ENCODE peak calls at places on chromosomes 4 and X, in eight cellular contexts. One of them, this sample, is unnamed.
A peak's percentile ranks its signal among the peaks of the same experiment; 100 is the strongest.

GRCh38 chr4:59057804-59058203 is 1947.6 kb upstream of the IGFBP7 start:
- DNase-seq in CD8-positive, alpha-beta memory T cell: no peak
- DNase-seq in ovary: no peak
- DNase-seq in PC-9: no peak
- DNase-seq in body of pancreas: no peak
- DNase-seq in endodermal cell: no peak
- DNase-seq in CD4-positive, alpha-beta memory T cell: no peak
- DNase-seq in H9: no peak
- DNase-seq in this sample: no peak

GRCh38 chrX:154714925-154715324 is 36.0 kb downstream of the GAB3 start:
- DNase-seq in CD8-positive, alpha-beta memory T cell: peak; percentile 62
- DNase-seq in PC-9: no peak
- DNase-seq in H9: peak; percentile 33
- DNase-seq in body of pancreas: peak; percentile 35
- DNase-seq in endodermal cell: peak; percentile 78
- DNase-seq in CD4-positive, alpha-beta memory T cell: peak; percentile 57
- DNase-seq in ovary: no peak
- DNase-seq in this sample: peak; percentile 13

GRCh38 chr4:142558851-142559250 is 287.2 kb downstream of the INPP4B start:
- DNase-seq in ovary: no peak
- DNase-seq in CD8-positive, alpha-beta memory T cell: no peak
- DNase-seq in body of pancreas: peak; percentile 15
- DNase-seq in CD4-positive, alpha-beta memory T cell: no peak
- DNase-seq in H9: no peak
- DNase-seq in endodermal cell: no peak
- DNase-seq in PC-9: no peak
- DNase-seq in this sample: no peak

GRCh38 chr4:79445371-79445781 is 37.3 kb upstream of the GK2 start:
- DNase-seq in CD8-positive, alpha-beta memory T cell: no peak
- DNase-seq in body of pancreas: no peak
- DNase-seq in H9: no peak
- DNase-seq in PC-9: no peak
- DNase-seq in endodermal cell: peak; percentile 52
- DNase-seq in ovary: no peak
- DNase-seq in CD4-positive, alpha-beta memory T cell: no peak
- DNase-seq in this sample: no peak

GRCh38 chr4:176298664-176299063 is 21.1 kb upstream of the SPCS3 start:
- DNase-seq in ovary: no peak
- DNase-seq in H9: no peak
- DNase-seq in PC-9: no peak
- DNase-seq in CD8-positive, alpha-beta memory T cell: no peak
- DNase-seq in body of pancreas: no peak
- DNase-seq in CD4-positive, alpha-beta memory T cell: no peak
- DNase-seq in endodermal cell: peak; percentile 69
- DNase-seq in this sample: no peak

GRCh38 chr4:94976371-94977011 is 218.7 kb downstream of the BMPR1B start:
- DNase-seq in PC-9: no peak
- DNase-seq in H9: no peak
- DNase-seq in ovary: no peak
- DNase-seq in CD4-positive, alpha-beta memory T cell: no peak
- DNase-seq in CD8-positive, alpha-beta memory T cell: no peak
- DNase-seq in endodermal cell: no peak
- DNase-seq in body of pancreas: no peak
- DNase-seq in this sample: no peak

GRCh38 chr4:108540536-108540935 is 79.8 kb upstream of the RPL34 start:
- DNase-seq in ovary: no peak
- DNase-seq in CD8-positive, alpha-beta memory T cell: no peak
- DNase-seq in endodermal cell: no peak
- DNase-seq in PC-9: no peak
- DNase-seq in H9: no peak
- DNase-seq in body of pancreas: no peak
- DNase-seq in CD4-positive, alpha-beta memory T cell: no peak
- DNase-seq in this sample: no peak

GRCh38 chr4:121665371-121665770 is 31.4 kb downstream of the ANXA5 start:
- DNase-seq in ovary: no peak
- DNase-seq in CD8-positive, alpha-beta memory T cell: no peak
- DNase-seq in CD4-positive, alpha-beta memory T cell: no peak
- DNase-seq in PC-9: no peak
- DNase-seq in body of pancreas: no peak
- DNase-seq in H9: no peak
- DNase-seq in endodermal cell: no peak
- DNase-seq in this sample: no peak

GRCh38 chr4:33080262-33080661 is 2360.1 kb downstream of the PCDH7 start:
- DNase-seq in PC-9: no peak
- DNase-seq in ovary: no peak
- DNase-seq in CD4-positive, alpha-beta memory T cell: no peak
- DNase-seq in H9: no peak
- DNase-seq in body of pancreas: no peak
- DNase-seq in CD8-positive, alpha-beta memory T cell: no peak
- DNase-seq in endodermal cell: no peak
- DNase-seq in this sample: no peak

GRCh38 chrX:154515803-154516654 is at the start of gene FAM3A:
- DNase-seq in CD4-positive, alpha-beta memory T cell: peak; percentile 90
- DNase-seq in body of pancreas: peak; percentile 94
- DNase-seq in ovary: peak; percentile 95
- DNase-seq in CD8-positive, alpha-beta memory T cell: peak; percentile 95
- DNase-seq in PC-9: peak; percentile 61
- DNase-seq in H9: peak; percentile 91
- DNase-seq in endodermal cell: peak; percentile 96
- DNase-seq in this sample: peak; percentile 97

GRCh38 chrX:139234898-139235297 is 295.6 kb upstream of the F9 start:
- DNase-seq in ovary: no peak
- DNase-seq in H9: no peak
- DNase-seq in CD4-positive, alpha-beta memory T cell: no peak
- DNase-seq in endodermal cell: no peak
- DNase-seq in body of pancreas: no peak
- DNase-seq in PC-9: no peak
- DNase-seq in CD8-positive, alpha-beta memory T cell: no peak
- DNase-seq in this sample: no peak

GRCh38 chrX:3371163-3371562 is 24.7 kb upstream of the MXRA5 start:
- DNase-seq in endodermal cell: no peak
- DNase-seq in PC-9: no peak
- DNase-seq in ovary: no peak
- DNase-seq in CD8-positive, alpha-beta memory T cell: no peak
- DNase-seq in body of pancreas: no peak
- DNase-seq in CD4-positive, alpha-beta memory T cell: no peak
- DNase-seq in H9: no peak
- DNase-seq in this sample: no peak

DNA sequence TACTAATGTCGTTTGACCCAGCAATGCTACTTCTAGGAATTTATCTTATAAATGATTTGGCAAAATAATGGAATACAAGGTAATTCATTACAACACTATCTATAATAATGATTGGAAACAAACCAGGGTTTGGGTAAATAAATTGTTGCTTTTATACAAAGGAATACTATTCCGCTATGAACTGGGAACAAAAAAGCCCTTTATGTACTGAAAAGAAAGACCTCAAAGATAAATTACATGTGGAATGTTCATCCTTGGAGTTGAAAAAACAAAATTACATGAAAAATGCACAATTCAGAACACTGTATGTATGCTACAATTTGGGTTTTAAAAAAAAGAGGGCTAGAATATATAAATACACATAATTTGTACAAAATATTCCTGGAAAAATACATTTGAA is 5.2 kb upstream of the NUP54 start:
- DNase-seq in H9: no peak
- DNase-seq in PC-9: no peak
- DNase-seq in body of pancreas: no peak
- DNase-seq in CD4-positive, alpha-beta memory T cell: no peak
- DNase-seq in endodermal cell: no peak
- DNase-seq in CD8-positive, alpha-beta memory T cell: no peak
- DNase-seq in ovary: no peak
- DNase-seq in this sample: no peak
- H3K27ac ChIP-seq in H9: no peak overlapping the region
- H3K27ac ChIP-seq in PC-9: no peak overlapping the region
- H3K27ac ChIP-seq in body of pancreas: no peak overlapping the region
- H3K27ac ChIP-seq in CD4-positive, alpha-beta memory T cell: no peak overlapping the region
- H3K27ac ChIP-seq in endodermal cell: no peak overlapping the region
- H3K27ac ChIP-seq in CD8-positive, alpha-beta memory T cell: no peak overlapping the region
- H3K27ac ChIP-seq in ovary: no peak overlapping the region
- H3K27ac ChIP-seq in this sample: peak overlapping the region; percentile 69

GRCh38 chr4:158996669-158997074 is 106.2 kb upstream of the RAPGEF2 start:
- DNase-seq in H9: no peak
- DNase-seq in PC-9: peak; percentile 93
- DNase-seq in CD4-positive, alpha-beta memory T cell: no peak
- DNase-seq in body of pancreas: no peak
- DNase-seq in endodermal cell: no peak
- DNase-seq in CD8-positive, alpha-beta memory T cell: no peak
- DNase-seq in ovary: no peak
- DNase-seq in this sample: no peak
- H3K27ac ChIP-seq in H9: no peak overlapping the region
- H3K27ac ChIP-seq in PC-9: peak overlapping the region; percentile 78
- H3K27ac ChIP-seq in CD4-positive, alpha-beta memory T cell: no peak overlapping the region
- H3K27ac ChIP-seq in body of pancreas: no peak overlapping the region
- H3K27ac ChIP-seq in endodermal cell: no peak overlapping the region
- H3K27ac ChIP-seq in CD8-positive, alpha-beta memory T cell: no peak overlapping the region
- H3K27ac ChIP-seq in ovary: no peak overlapping the region
- H3K27ac ChIP-seq in this sample: no peak overlapping the region

DNA sequence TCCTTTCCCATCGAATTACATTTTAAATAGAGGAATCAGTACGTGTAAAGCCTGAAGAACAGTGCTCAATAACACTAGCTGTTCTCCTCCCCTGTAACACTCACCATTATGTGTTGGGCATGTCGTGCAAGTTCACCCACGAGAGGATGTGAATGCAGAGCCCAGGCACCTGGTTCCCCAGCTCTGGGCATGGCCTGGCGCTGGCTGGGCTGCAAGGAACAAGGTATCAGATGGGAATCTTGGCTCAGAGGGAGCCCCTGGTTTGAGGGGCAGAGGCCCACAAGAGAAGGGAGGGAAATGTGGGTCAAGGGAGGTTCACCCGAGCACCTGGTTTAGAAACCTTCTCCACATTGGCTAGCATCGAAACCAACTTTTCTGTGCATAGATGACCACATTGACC is 41.7 kb upstream of the MTM1 start:
- DNase-seq in body of pancreas: no peak
- DNase-seq in PC-9: no peak
- DNase-seq in ovary: no peak
- DNase-seq in H9: no peak
- DNase-seq in CD8-positive, alpha-beta memory T cell: no peak
- DNase-seq in endodermal cell: no peak
- DNase-seq in CD4-positive, alpha-beta memory T cell: no peak
- DNase-seq in this sample: no peak
- H3K27ac ChIP-seq in body of pancreas: no peak overlapping the region
- H3K27ac ChIP-seq in PC-9: no peak overlapping the region
- H3K27ac ChIP-seq in ovary: no peak overlapping the region
- H3K27ac ChIP-seq in H9: no peak overlapping the region
- H3K27ac ChIP-seq in CD8-positive, alpha-beta memory T cell: no peak overlapping the region
- H3K27ac ChIP-seq in endodermal cell: no peak overlapping the region
- H3K27ac ChIP-seq in CD4-positive, alpha-beta memory T cell: no peak overlapping the region
- H3K27ac ChIP-seq in this sample: no peak overlapping the region

GRCh38 chr4:158778065-158778711 is 9.4 kb downstream of the FNIP2 start:
- DNase-seq in CD8-positive, alpha-beta memory T cell: no peak
- DNase-seq in ovary: no peak
- DNase-seq in endodermal cell: no peak
- DNase-seq in H9: no peak
- DNase-seq in PC-9: no peak
- DNase-seq in CD4-positive, alpha-beta memory T cell: peak; percentile 10
- DNase-seq in body of pancreas: no peak
- DNase-seq in this sample: no peak
- H3K27ac ChIP-seq in CD8-positive, alpha-beta memory T cell: no peak overlapping the region
- H3K27ac ChIP-seq in ovary: no peak overlapping the region
- H3K27ac ChIP-seq in endodermal cell: no peak overlapping the region
- H3K27ac ChIP-seq in H9: no peak overlapping the region
- H3K27ac ChIP-seq in PC-9: no peak overlapping the region
- H3K27ac ChIP-seq in CD4-positive, alpha-beta memory T cell: no peak overlapping the region
- H3K27ac ChIP-seq in body of pancreas: no peak overlapping the region
- H3K27ac ChIP-seq in this sample: peak overlapping the region; percentile 11

DNA sequence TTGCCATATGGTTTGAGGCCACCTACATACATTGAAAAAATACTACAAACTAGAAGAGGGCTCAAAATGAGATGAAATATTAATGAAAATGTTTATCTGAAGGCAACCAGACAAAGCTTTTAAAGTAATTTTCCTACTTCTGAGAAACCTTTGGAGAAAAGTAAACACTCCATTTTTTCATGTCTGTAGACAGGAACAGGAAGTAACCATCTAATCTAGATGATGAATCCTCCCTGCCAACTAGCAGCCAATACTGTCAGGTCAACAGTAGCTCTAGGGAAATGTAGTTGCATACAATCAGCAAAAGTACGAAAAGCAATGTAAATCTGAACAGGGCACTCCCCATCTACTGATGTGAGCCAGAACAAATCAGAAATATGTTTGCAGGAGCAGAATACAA is 49.0 kb downstream of the AMMECR1 start:
- DNase-seq in CD4-positive, alpha-beta memory T cell: no peak
- DNase-seq in H9: no peak
- DNase-seq in body of pancreas: no peak
- DNase-seq in CD8-positive, alpha-beta memory T cell: no peak
- DNase-seq in PC-9: no peak
- DNase-seq in ovary: no peak
- DNase-seq in endodermal cell: no peak
- DNase-seq in this sample: no peak
- H3K27ac ChIP-seq in CD4-positive, alpha-beta memory T cell: no peak overlapping the region
- H3K27ac ChIP-seq in H9: no peak overlapping the region
- H3K27ac ChIP-seq in body of pancreas: no peak overlapping the region
- H3K27ac ChIP-seq in CD8-positive, alpha-beta memory T cell: no peak overlapping the region
- H3K27ac ChIP-seq in PC-9: no peak overlapping the region
- H3K27ac ChIP-seq in ovary: no peak overlapping the region
- H3K27ac ChIP-seq in endodermal cell: no peak overlapping the region
- H3K27ac ChIP-seq in this sample: no peak overlapping the region

GRCh38 chr4:41124916-41125548 is 89.3 kb downstream of the APBB2 start:
- DNase-seq in body of pancreas: no peak
- DNase-seq in CD8-positive, alpha-beta memory T cell: no peak
- DNase-seq in endodermal cell: peak; percentile 57
- DNase-seq in CD4-positive, alpha-beta memory T cell: no peak
- DNase-seq in H9: no peak
- DNase-seq in ovary: no peak
- DNase-seq in PC-9: peak; percentile 44
- DNase-seq in this sample: no peak
- H3K27ac ChIP-seq in body of pancreas: no peak overlapping the region
- H3K27ac ChIP-seq in CD8-positive, alpha-beta memory T cell: no peak overlapping the region
- H3K27ac ChIP-seq in endodermal cell: no peak overlapping the region
- H3K27ac ChIP-seq in CD4-positive, alpha-beta memory T cell: no peak overlapping the region
- H3K27ac ChIP-seq in H9: no peak overlapping the region
- H3K27ac ChIP-seq in ovary: no peak overlapping the region
- H3K27ac ChIP-seq in PC-9: peak overlapping the region; percentile 3
- H3K27ac ChIP-seq in this sample: no peak overlapping the region

GRCh38 chrX:47214435-47215077 is 3.9 kb upstream of the CDK16 start:
- DNase-seq in PC-9: no peak
- DNase-seq in H9: no peak
- DNase-seq in body of pancreas: no peak
- DNase-seq in CD4-positive, alpha-beta memory T cell: no peak
- DNase-seq in CD8-positive, alpha-beta memory T cell: no peak
- DNase-seq in ovary: peak; percentile 50
- DNase-seq in endodermal cell: no peak
- DNase-seq in this sample: no peak

GRCh38 chrX:47215291-47215900 is 3.1 kb upstream of the CDK16 start:
- DNase-seq in CD8-positive, alpha-beta memory T cell: no peak
- DNase-seq in PC-9: no peak
- DNase-seq in CD4-positive, alpha-beta memory T cell: no peak
- DNase-seq in ovary: no peak
- DNase-seq in H9: no peak
- DNase-seq in body of pancreas: no peak
- DNase-seq in endodermal cell: no peak
- DNase-seq in this sample: no peak

GRCh38 chrX:47217852-47218279 is 615 bp upstream of the CDK16 start:
- DNase-seq in CD4-positive, alpha-beta memory T cell: peak; percentile 99
- DNase-seq in ovary: peak; percentile 97
- DNase-seq in H9: peak; percentile 100
- DNase-seq in endodermal cell: peak; percentile 100
- DNase-seq in body of pancreas: peak; percentile 96
- DNase-seq in PC-9: peak; percentile 86
- DNase-seq in CD8-positive, alpha-beta memory T cell: peak; percentile 98
- DNase-seq in this sample: peak; percentile 88

GRCh38 chrX:47217121-47217851 is 1.2 kb upstream of the CDK16 start:
- DNase-seq in body of pancreas: no peak
- DNase-seq in ovary: peak; percentile 51
- DNase-seq in H9: peak; percentile 53
- DNase-seq in CD8-positive, alpha-beta memory T cell: no peak
- DNase-seq in PC-9: peak; percentile 68
- DNase-seq in CD4-positive, alpha-beta memory T cell: no peak
- DNase-seq in endodermal cell: no peak
- DNase-seq in this sample: no peak

GRCh38 chrX:47216393-47216925 is 2.0 kb upstream of the CDK16 start:
- DNase-seq in CD4-positive, alpha-beta memory T cell: no peak
- DNase-seq in endodermal cell: no peak
- DNase-seq in ovary: no peak
- DNase-seq in H9: no peak
- DNase-seq in CD8-positive, alpha-beta memory T cell: no peak
- DNase-seq in body of pancreas: no peak
- DNase-seq in PC-9: no peak
- DNase-seq in this sample: no peak
- H3K27ac ChIP-seq in CD4-positive, alpha-beta memory T cell: peak overlapping the region; percentile 90
- H3K27ac ChIP-seq in endodermal cell: peak overlapping the region; percentile 82
- H3K27ac ChIP-seq in ovary: no peak overlapping the region
- H3K27ac ChIP-seq in H9: peak overlapping the region; percentile 69
- H3K27ac ChIP-seq in CD8-positive, alpha-beta memory T cell: no peak overlapping the region
- H3K27ac ChIP-seq in body of pancreas: peak overlapping the region; percentile 78
- H3K27ac ChIP-seq in PC-9: peak overlapping the region; percentile 90
- H3K27ac ChIP-seq in this sample: no peak overlapping the region

This sample was measured in caudate nucleus.